ENCODE peak calls at places on chromosomes 5 and 9, in ten cellular contexts. O is body of pancreas, K is HepG2, X is heart left ventricle, M is A549, Y is upper lobe of left lung, L is HCT116, W is right lobe of liver, B is IMR-90, G is K562. A is an unnamed sample.

GRCh38 chr5:61289669-61290363 is 42.2 kb upstream of the ZSWIM6 start:
- ATAC-seq in O (no peak), K (peak), X (no peak), M (peak), Y (no peak), L (peak), W (no peak), B (no peak), G (no peak), A (no peak)

GRCh38 chr5:180673371-180674252 is 24.2 kb upstream of the FLT4 start:
- ATAC-seq in O (no peak), K (no peak), X (no peak), M (no peak), Y (no peak), L (no peak), W (peak), B (no peak), G (peak), A (no peak)

GRCh38 chr9:7961076-7961475 is 161.5 kb upstream of the DMAC1 start:
- ATAC-seq in O (no peak), K (no peak), X (no peak), M (no peak), Y (no peak), L (no peak), W (no peak), B (no peak), G (no peak), A (no peak)

GRCh38 chr9:101791938-101792337 is 53.5 kb upstream of the GRIN3A start:
- ATAC-seq in O (no peak), K (peak), X (no peak), M (peak), Y (no peak), L (peak), W (peak), B (no peak), G (peak), A (no peak)

GRCh38 chr5:120345947-120346346 is 118.2 kb upstream of the PRR16 start:
- ATAC-seq in O (no peak), K (no peak), X (no peak), M (no peak), Y (no peak), L (no peak), W (no peak), B (no peak), G (peak), A (no peak)

GRCh38 chr9:137269231-137269772 is 8.2 kb upstream of the TOR4A start:
- ATAC-seq in O (peak), K (no peak), X (peak), M (peak), Y (peak), L (no peak), W (peak), B (peak), G (no peak), A (peak)

GRCh38 chr9:104907278-104907951 is 20.5 kb downstream of the ABCA1 start:
- ATAC-seq in O (peak), K (no peak), X (peak), M (peak), Y (no peak), L (no peak), W (peak), B (peak), G (no peak), A (peak)

GRCh38 chr9:124468061-124468740 is 17.9 kb downstream of the ADGRD2 start:
- ATAC-seq in O (no peak), K (peak), X (no peak), M (no peak), Y (no peak), L (no peak), W (no peak), B (no peak), G (no peak), A (no peak)

GRCh38 chr9:131396626-131397025 is 2.7 kb downstream of the PRRC2B start:
- ATAC-seq in O (no peak), K (no peak), X (no peak), M (no peak), Y (no peak), L (no peak), W (no peak), B (no peak), G (peak), A (no peak)

GRCh38 chr5:40497573-40497972 is 182.1 kb upstream of the PTGER4 start:
- ATAC-seq in O (no peak), K (no peak), X (no peak), M (no peak), Y (peak), L (no peak), W (no peak), B (no peak), G (no peak), A (no peak)

GRCh38 chr5:113243349-113243664 is 191.5 kb downstream of the TSSK1B start:
- ATAC-seq in O (no peak), K (no peak), X (no peak), M (no peak), Y (no peak), L (no peak), W (no peak), B (no peak), G (no peak), A (no peak)

GRCh38 chr5:131272365-131273123 is 8.7 kb downstream of the CDC42SE2 start:
- ATAC-seq in O (no peak), K (no peak), X (no peak), M (no peak), Y (no peak), L (no peak), W (no peak), B (peak), G (no peak), A (no peak)

GRCh38 chr5:165405340-165405739 is 1899.9 kb downstream of the MAT2B start:
- ATAC-seq in O (no peak), K (no peak), X (no peak), M (no peak), Y (no peak), L (no peak), W (no peak), B (no peak), G (no peak), A (no peak)

GRCh38 chr5:57216714-57217113 is 42.9 kb downstream of the GPBP1 start:
- ATAC-seq in O (no peak), K (no peak), X (no peak), M (no peak), Y (no peak), L (no peak), W (no peak), B (peak), G (no peak), A (no peak)

GRCh38 chr9:116154334-116154975 is 864 bp downstream of the PAPPA start:
- ATAC-seq in O (peak), K (peak), X (peak), M (peak), Y (no peak), L (no peak), W (peak), B (peak), G (no peak), A (peak)

GRCh38 chr5:180047667-180048066 is 23.9 kb downstream of the RNF130 start:
- ATAC-seq in O (peak), K (no peak), X (peak), M (no peak), Y (peak), L (no peak), W (peak), B (no peak), G (no peak), A (peak)

GRCh38 chr9:127417130-127418036 is 6.8 kb upstream of the ZNF79 start:
- ATAC-seq in O (no peak), K (peak), X (peak), M (peak), Y (peak), L (peak), W (peak), B (peak), G (no peak), A (no peak)

GRCh38 chr9:131685753-131686706 is 53.8 kb downstream of the RAPGEF1 start:
- ATAC-seq in O (no peak), K (no peak), X (no peak), M (no peak), Y (no peak), L (no peak), W (no peak), B (no peak), G (no peak), A (no peak)

GRCh38 chr5:141439411-141440141 is 9.3 kb downstream of the PCDHGA12 start:
- ATAC-seq in O (no peak), K (no peak), X (peak), M (no peak), Y (no peak), L (no peak), W (no peak), B (no peak), G (no peak), A (no peak)

GRCh38 chr9:27423919-27424710 is 100.0 kb upstream of the IFNK start:
- ATAC-seq in O (no peak), K (no peak), X (no peak), M (no peak), Y (no peak), L (no peak), W (no peak), B (no peak), G (peak), A (no peak)

GRCh38 chr5:168125445-168126199 is 165.8 kb upstream of the WWC1 start:
- ATAC-seq in O (no peak), K (no peak), X (peak), M (no peak), Y (no peak), L (no peak), W (peak), B (no peak), G (no peak), A (no peak)

GRCh38 chr5:176578391-176578808 is 29.3 kb downstream of the CDHR2 start:
- ATAC-seq in O (peak), K (peak), X (peak), M (peak), Y (peak), L (peak), W (peak), B (no peak), G (peak), A (no peak)

GRCh38 chr5:158022844-158023243 is 163.9 kb upstream of the CLINT1 start:
- ATAC-seq in O (no peak), K (no peak), X (no peak), M (no peak), Y (no peak), L (no peak), W (no peak), B (no peak), G (no peak), A (no peak)

GRCh38 chr5:137560414-137560813 is 61.3 kb upstream of the SPOCK1 start:
- ATAC-seq in O (no peak), K (no peak), X (no peak), M (peak), Y (no peak), L (no peak), W (no peak), B (no peak), G (no peak), A (no peak)

GRCh38 chr5:157292599-157292998 is 26.7 kb downstream of the CYFIP2 start:
- ATAC-seq in O (no peak), K (no peak), X (no peak), M (no peak), Y (no peak), L (no peak), W (no peak), B (no peak), G (no peak), A (no peak)

GRCh38 chr5:63025679-63026078 is 447.1 kb downstream of the LRRC70 start:
- ATAC-seq in O (no peak), K (no peak), X (no peak), M (no peak), Y (no peak), L (no peak), W (no peak), B (no peak), G (no peak), A (no peak)

GRCh38 chr5:172274951-172275753 is 8.4 kb downstream of the UBTD2 start:
- ATAC-seq in O (no peak), K (no peak), X (no peak), M (no peak), Y (no peak), L (no peak), W (no peak), B (no peak), G (no peak), A (no peak)

GRCh38 chr5:142098275-142098674 is 10.3 kb upstream of the NDFIP1 start:
- ATAC-seq in O (no peak), K (no peak), X (no peak), M (no peak), Y (no peak), L (no peak), W (no peak), B (no peak), G (no peak), A (no peak)

GRCh38 chr9:126677188-126678084 is 63.7 kb downstream of the LMX1B start:
- ATAC-seq in O (no peak), K (no peak), X (no peak), M (no peak), Y (no peak), L (no peak), W (no peak), B (no peak), G (no peak), A (no peak)

GRCh38 chr9:93945400-93946337 is 9.5 kb downstream of the BARX1 start:
- ATAC-seq in O (no peak), K (no peak), X (peak), M (peak), Y (no peak), L (no peak), W (peak), B (no peak), G (no peak), A (no peak)

GRCh38 chr9:21233258-21233657 is 5.2 kb upstream of the IFNA17 start:
- ATAC-seq in O (no peak), K (no peak), X (no peak), M (no peak), Y (peak), L (no peak), W (no peak), B (no peak), G (no peak), A (peak)

GRCh38 chr5:174056064-174056842 is 10.7 kb downstream of the NSG2 start:
- ATAC-seq in O (no peak), K (no peak), X (peak), M (no peak), Y (no peak), L (no peak), W (no peak), B (no peak), G (no peak), A (no peak)

GRCh38 chr9:98437458-98438034 is 182.1 kb upstream of the TBC1D2 start:
- ATAC-seq in O (no peak), K (no peak), X (no peak), M (no peak), Y (no peak), L (no peak), W (no peak), B (no peak), G (no peak), A (no peak)

GRCh38 chr5:10602031-10602806 is 38.3 kb downstream of the ANKRD33B start:
- ATAC-seq in O (peak), K (peak), X (peak), M (peak), Y (peak), L (no peak), W (peak), B (no peak), G (peak), A (no peak)

GRCh38 chr5:10599113-10599512 is 35.2 kb downstream of the ANKRD33B start:
- ATAC-seq in O (no peak), K (no peak), X (no peak), M (no peak), Y (no peak), L (no peak), W (no peak), B (no peak), G (no peak), A (no peak)

GRCh38 chr5:10601246-10602030 is 37.6 kb downstream of the ANKRD33B start:
- ATAC-seq in O (peak), K (peak), X (peak), M (peak), Y (peak), L (peak), W (peak), B (peak), G (peak), A (peak)

GRCh38 chr5:10599828-10600227 is 36.0 kb downstream of the ANKRD33B start:
- ATAC-seq in O (no peak), K (no peak), X (no peak), M (no peak), Y (no peak), L (no peak), W (no peak), B (no peak), G (no peak), A (no peak)

GRCh38 chr5:10600629-10601245 is 36.9 kb downstream of the ANKRD33B start:
- ATAC-seq in O (no peak), K (no peak), X (no peak), M (no peak), Y (no peak), L (no peak), W (no peak), B (no peak), G (no peak), A (no peak)
- TF ChIP-seq CTCF in O (no peak), K (no peak), X (no peak), M (no peak), Y (no peak), L (no peak), W (peak), B (no peak), G (no peak), A (no peak)

DNA sequence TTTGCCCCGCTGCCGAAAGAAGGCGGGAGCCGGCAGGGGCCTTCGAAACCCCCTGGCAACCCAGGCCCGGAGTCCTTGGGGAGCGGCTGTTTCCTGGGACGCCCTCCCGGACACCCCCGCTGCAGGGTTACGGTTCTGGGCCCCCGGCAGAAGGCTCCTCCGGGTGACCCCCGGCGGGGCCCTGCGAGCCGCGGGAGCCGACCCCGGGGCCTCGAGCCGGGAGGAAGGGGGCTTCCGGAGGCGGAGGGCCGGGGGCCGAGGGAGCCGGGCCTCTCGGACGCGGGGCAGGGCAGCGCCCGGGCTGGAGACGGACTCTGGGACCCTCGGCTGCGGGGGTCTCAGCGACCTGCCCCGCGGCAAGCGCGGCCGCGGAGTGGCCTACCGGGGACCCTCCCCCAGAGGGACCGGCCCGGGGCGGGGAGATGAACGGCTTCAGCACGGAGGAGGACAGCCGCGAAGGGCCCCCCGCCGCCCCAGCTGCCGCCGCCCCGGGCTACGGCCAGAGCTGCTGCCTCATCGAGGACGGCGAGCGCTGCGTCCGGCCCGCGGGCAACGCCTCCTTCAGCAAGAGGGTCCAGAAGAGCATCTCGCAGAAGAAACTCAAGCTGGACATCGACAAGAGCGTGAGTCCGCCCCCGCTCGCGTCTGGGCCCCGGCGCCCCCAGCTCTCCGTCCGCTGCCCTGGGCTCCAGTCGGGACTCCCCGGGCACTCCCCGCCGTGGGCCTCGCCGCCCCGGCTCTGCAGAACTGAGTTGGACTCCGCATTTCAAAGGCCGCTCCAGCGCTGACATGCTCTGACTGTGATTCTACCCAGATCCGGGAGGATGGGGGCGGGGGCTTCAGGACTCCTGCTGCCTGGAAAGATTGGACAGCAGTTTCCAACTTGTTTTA is 631 bp downstream of the SAP30L start:
- ATAC-seq in O (peak), K (peak), X (peak), M (peak), Y (no peak), L (peak), W (peak), B (peak), G (peak), A (peak)
- H3K27ac ChIP-seq in O (peak), K (peak), X (peak), M (peak), Y (peak), L (peak), W (peak), B (peak), G (peak), A (peak)

GRCh38 chr9:83677596-83677995 is 30.2 kb downstream of the UBQLN1 start:
- ATAC-seq in O (no peak), K (no peak), X (no peak), M (no peak), Y (no peak), L (no peak), W (no peak), B (no peak), G (no peak), A (no peak)
- TF ChIP-seq POLR2A in O (no peak), K (no peak), X (no peak), M (no peak), Y (no peak), L (no peak), W (no peak), B (no peak), G (no peak), A (no peak)

GRCh38 chr9:18795947-18796705 is 236.9 kb downstream of the SAXO1 start:
- ATAC-seq in O (no peak), K (no peak), X (peak), M (no peak), Y (no peak), L (no peak), W (no peak), B (peak), G (no peak), A (no peak)

GRCh38 chr9:18799420-18799819 is 233.6 kb downstream of the SAXO1 start:
- ATAC-seq in O (no peak), K (no peak), X (no peak), M (no peak), Y (no peak), L (no peak), W (no peak), B (no peak), G (no peak), A (no peak)

GRCh38 chr9:18798518-18799290 is 234.3 kb downstream of the SAXO1 start:
- ATAC-seq in O (no peak), K (no peak), X (no peak), M (no peak), Y (no peak), L (no peak), W (no peak), B (no peak), G (no peak), A (no peak)

GRCh38 chr9:18796871-18797270 is 236.1 kb downstream of the SAXO1 start:
- ATAC-seq in O (no peak), K (no peak), X (no peak), M (no peak), Y (no peak), L (no peak), W (no peak), B (no peak), G (no peak), A (no peak)

GRCh38 chr9:18798106-18798505 is 234.9 kb downstream of the SAXO1 start:
- ATAC-seq in O (no peak), K (no peak), X (no peak), M (no peak), Y (no peak), L (no peak), W (no peak), B (no peak), G (no peak), A (no peak)
- TF ChIP-seq CTCF in O (no peak), K (no peak), X (no peak), M (no peak), Y (no peak), L (no peak), W (no peak), B (no peak), G (no peak), A (no peak)

GRCh38 chr9:19998153-19998552 is 209.3 kb upstream of the SLC24A2 start:
- ATAC-seq in O (no peak), K (no peak), X (no peak), M (no peak), Y (no peak), L (peak), W (no peak), B (no peak), G (no peak), A (no peak)

GRCh38 chr9:19995619-19996018 is 206.8 kb upstream of the SLC24A2 start:
- ATAC-seq in O (no peak), K (no peak), X (no peak), M (no peak), Y (no peak), L (no peak), W (no peak), B (no peak), G (no peak), A (no peak)

GRCh38 chr9:20001058-20001457 is 212.2 kb upstream of the SLC24A2 start:
- ATAC-seq in O (no peak), K (no peak), X (no peak), M (no peak), Y (no peak), L (no peak), W (no peak), B (no peak), G (no peak), A (no peak)

GRCh38 chr9:19999491-20000057 is 210.7 kb upstream of the SLC24A2 start:
- ATAC-seq in O (no peak), K (no peak), X (peak), M (no peak), Y (no peak), L (peak), W (no peak), B (peak), G (no peak), A (no peak)

DNA sequence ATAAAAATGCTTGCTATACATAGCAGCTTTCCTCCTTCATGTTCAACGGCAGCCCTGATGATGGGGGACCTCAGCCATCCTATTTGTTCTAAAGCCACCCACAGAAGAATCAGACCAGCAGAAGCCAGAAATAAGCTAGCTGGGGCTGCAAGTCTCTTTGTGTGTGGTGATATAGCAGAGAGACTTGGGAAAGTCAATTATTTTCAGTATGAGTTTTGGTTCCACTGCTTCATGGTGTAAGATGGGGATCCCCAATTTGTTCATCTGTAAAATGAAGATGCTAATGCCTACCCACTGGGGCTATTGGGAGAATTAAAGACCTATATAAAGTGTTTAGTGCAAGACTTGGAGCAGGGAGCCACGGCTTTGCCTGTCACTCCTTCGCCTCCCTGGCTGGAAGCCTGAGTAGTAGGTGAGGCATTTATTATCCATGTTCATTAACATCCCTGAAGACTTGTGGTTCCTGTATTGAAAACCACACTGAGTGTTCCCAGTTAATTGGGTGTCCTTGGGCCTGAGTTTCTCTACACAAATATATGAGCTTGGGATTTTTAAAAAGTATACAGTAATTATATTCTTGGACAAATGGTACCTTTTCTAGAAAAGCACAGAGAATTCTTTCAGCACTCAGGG is 210.1 kb upstream of the SLC24A2 start:
- ATAC-seq in O (no peak), K (no peak), X (no peak), M (no peak), Y (no peak), L (no peak), W (no peak), B (no peak), G (no peak), A (no peak)
- H3K27ac ChIP-seq in O (no peak), K (no peak), X (no peak), M (no peak), Y (no peak), L (no peak), W (no peak), B (no peak), G (no peak), A (no peak)

A was measured in gastroesophageal sphincter.